ENCODE peak calls at places on chromosomes 3 and 15, in nine cellular contexts. B is cardiac fibroblast; S is kidney epithelial cell; H is transverse colon; K is heart left ventricle; J is dorsolateral prefrontal cortex; P is PC-3; L is OCI-LY7; M is CD8-positive, alpha-beta memory T cell. X is an unnamed sample.

GRCh38 chr15:48592221-48592731 is 53.2 kb downstream of the FBN1 start:
- DNase-seq in B (peak), S (peak), H (no peak), K (no peak), J (no peak), P (no peak), L (no peak), M (no peak), X (no peak)

GRCh38 chr3:125684199-125684598 is 88.9 kb upstream of the OSBPL11 start:
- DNase-seq in B (peak), S (no peak), H (no peak), K (no peak), J (no peak), P (peak), L (peak), M (no peak), X (no peak)

GRCh38 chr3:28940530-28940929 is 340.3 kb upstream of the RBMS3 start:
- DNase-seq in B (peak), S (peak), H (no peak), K (no peak), J (no peak), P (no peak), L (no peak), M (no peak), X (no peak)

GRCh38 chr3:73667889-73668288 is 43.1 kb upstream of the PDZRN3 start:
- DNase-seq in B (no peak), S (no peak), H (no peak), K (no peak), J (no peak), P (no peak), L (no peak), M (no peak), X (no peak)

GRCh38 chr15:68276668-68277067 is 877 bp upstream of the FEM1B start:
- DNase-seq in B (no peak), S (no peak), H (no peak), K (no peak), J (no peak), P (no peak), L (no peak), M (no peak), X (no peak)

GRCh38 chr3:45110185-45110833 is 35.9 kb downstream of the CDCP1 start:
- DNase-seq in B (no peak), S (no peak), H (peak), K (no peak), J (no peak), P (no peak), L (no peak), M (no peak), X (no peak)

GRCh38 chr3:86969500-86970189 is 21.3 kb downstream of the VGLL3 start:
- DNase-seq in B (peak), S (no peak), H (no peak), K (no peak), J (no peak), P (peak), L (peak), M (no peak), X (no peak)

GRCh38 chr3:143814358-143814968 is 33.8 kb downstream of the SLC9A9 start:
- DNase-seq in B (no peak), S (no peak), H (no peak), K (no peak), J (no peak), P (no peak), L (no peak), M (no peak), X (no peak)

GRCh38 chr15:34336947-34337556 is 529 bp downstream of the SLC12A6 start:
- DNase-seq in B (no peak), S (no peak), H (peak), K (no peak), J (no peak), P (no peak), L (peak), M (no peak), X (no peak)

GRCh38 chr3:52895416-52895815 is 1.9 kb downstream of the STIMATE start:
- DNase-seq in B (no peak), S (no peak), H (no peak), K (no peak), J (no peak), P (no peak), L (no peak), M (no peak), X (no peak)

GRCh38 chr3:18847583-18848197 is 300.6 kb upstream of the KCNH8 start:
- DNase-seq in B (no peak), S (no peak), H (no peak), K (no peak), J (no peak), P (peak), L (peak), M (no peak), X (no peak)

GRCh38 chr3:148309390-148310035 is 388.2 kb upstream of the AGTR1 start:
- DNase-seq in B (peak), S (no peak), H (peak), K (no peak), J (no peak), P (peak), L (peak), M (no peak), X (no peak)

GRCh38 chr15:101404245-101404644 is 85.3 kb downstream of the PCSK6 start:
- DNase-seq in B (no peak), S (no peak), H (no peak), K (no peak), J (no peak), P (no peak), L (no peak), M (no peak), X (no peak)

GRCh38 chr3:147604136-147604535 is 195.0 kb downstream of the ZIC1 start:
- DNase-seq in B (no peak), S (no peak), H (no peak), K (no peak), J (no peak), P (no peak), L (no peak), M (no peak), X (no peak)

GRCh38 chr3:29585368-29585767 is 304.5 kb downstream of the RBMS3 start:
- DNase-seq in B (no peak), S (no peak), H (no peak), K (no peak), J (no peak), P (no peak), L (no peak), M (no peak), X (no peak)

GRCh38 chr3:172034786-172035685 is 4.3 kb upstream of the FNDC3B start:
- DNase-seq in B (peak), S (no peak), H (no peak), K (no peak), J (no peak), P (peak), L (peak), M (no peak), X (peak)

GRCh38 chr15:88803920-88804247 is 648 bp downstream of the ACAN start:
- DNase-seq in B (no peak), S (no peak), H (no peak), K (no peak), J (no peak), P (no peak), L (no peak), M (no peak), X (no peak)
- H3K4me3 ChIP-seq in B (no peak), S (no peak), H (no peak), K (peak), J (peak), P (no peak), L (no peak), M (no peak), X (no peak)

DNA sequence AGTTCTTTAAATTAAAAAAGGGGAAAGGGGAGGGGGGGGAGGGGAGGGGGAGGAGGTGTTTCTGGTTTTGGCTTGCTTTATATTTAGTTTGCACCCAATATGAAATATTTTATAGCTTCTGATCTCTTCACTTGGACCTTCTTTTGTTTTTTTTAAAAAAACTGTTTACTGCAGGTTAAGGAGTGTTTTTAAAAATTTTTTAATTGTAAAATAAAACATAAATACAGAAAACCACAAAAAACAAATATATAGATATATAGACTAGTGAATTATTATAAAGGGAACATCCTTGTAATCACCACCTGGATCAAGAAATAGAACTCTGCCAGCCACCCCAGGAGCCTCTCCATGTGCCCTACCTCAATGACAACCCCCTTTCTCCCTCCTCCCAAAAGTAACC is 861 bp upstream of the MYLK start:
- DNase-seq in B (no peak), S (no peak), H (no peak), K (no peak), J (no peak), P (no peak), L (no peak), M (no peak), X (no peak)
- H3K4me3 ChIP-seq in B (no peak), S (no peak), H (no peak), K (no peak), J (no peak), P (peak), L (no peak), M (no peak), X (no peak)

DNA sequence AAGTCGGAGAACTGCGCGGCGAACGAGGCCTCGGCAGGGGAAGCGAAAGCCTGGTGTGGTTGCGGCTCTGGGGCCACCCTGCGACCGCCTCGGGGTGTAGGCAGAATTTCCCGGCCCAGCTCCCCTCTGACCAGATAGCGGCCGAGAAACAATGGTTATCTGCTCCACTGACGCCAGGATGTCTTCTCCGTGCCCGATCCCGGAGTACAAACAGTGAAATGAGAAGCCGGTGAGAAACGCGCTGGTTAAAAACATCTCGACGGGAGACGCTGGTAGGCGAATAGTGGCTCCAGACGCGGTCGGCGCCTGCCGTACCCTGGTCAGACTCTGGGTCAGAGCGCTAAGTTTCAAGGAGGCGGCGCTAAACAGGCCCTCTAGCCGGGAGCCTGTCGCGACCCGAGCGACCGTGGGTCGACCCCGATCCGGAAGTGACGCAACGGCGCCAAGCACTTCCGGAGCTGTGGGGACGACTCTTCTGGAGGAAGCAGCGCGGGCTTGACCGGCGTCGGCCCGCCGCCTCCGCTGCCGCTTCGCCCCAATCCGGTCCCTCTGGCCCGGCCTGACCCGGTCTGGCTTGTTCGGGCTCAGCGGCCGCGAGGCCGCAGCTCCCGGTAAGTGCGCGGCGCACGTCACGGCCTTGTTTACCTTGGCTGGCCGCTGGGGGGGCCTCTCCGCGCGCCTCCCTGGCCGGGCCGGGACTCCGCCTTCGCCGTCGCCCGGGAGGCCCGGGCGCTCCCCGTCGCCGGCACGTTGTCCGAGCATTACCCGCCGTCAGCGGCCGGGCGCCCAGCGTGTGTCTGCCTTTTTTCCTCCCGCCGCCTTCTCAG is at the start of gene ARIH2:
- DNase-seq in B (peak), S (peak), H (peak), K (peak), J (peak), P (peak), L (peak), M (peak), X (peak)
- H3K4me3 ChIP-seq in B (peak), S (peak), H (peak), K (peak), J (peak), P (peak), L (peak), M (peak), X (peak)

DNA sequence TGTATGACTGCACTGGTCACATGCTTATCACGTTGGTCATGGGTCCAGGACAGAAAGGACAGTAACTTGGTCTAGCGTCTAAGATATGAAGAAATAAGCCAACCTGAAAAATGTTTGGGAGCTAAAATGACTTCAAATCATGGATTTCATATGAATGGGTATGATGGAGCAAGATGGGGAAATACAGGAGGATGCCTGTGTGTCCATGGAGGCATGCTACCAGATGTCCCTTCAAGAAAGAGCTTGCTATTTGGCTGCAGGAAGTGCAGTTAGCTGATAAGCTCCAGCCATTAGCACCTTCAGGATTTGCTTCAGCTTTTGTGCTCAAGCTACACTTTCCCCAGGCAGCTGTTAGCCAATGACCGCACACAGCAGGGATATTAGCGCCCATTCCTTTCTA is 164.6 kb upstream of the THBS1 start:
- DNase-seq in B (no peak), S (no peak), H (no peak), K (no peak), J (no peak), P (no peak), L (no peak), M (no peak), X (no peak)
- H3K4me3 ChIP-seq in B (no peak), S (no peak), H (no peak), K (no peak), J (no peak), P (no peak), L (no peak), M (no peak), X (no peak)

GRCh38 chr15:40305281-40305680 is 2.5 kb downstream of the PLCB2 start:
- DNase-seq in B (no peak), S (no peak), H (no peak), K (no peak), J (no peak), P (no peak), L (no peak), M (no peak), X (no peak)

GRCh38 chr15:40308844-40309189 is 1.1 kb upstream of the PLCB2 start:
- DNase-seq in B (no peak), S (no peak), H (peak), K (peak), J (no peak), P (no peak), L (no peak), M (no peak), X (peak)

GRCh38 chr15:40307421-40308165 is at the start of gene PLCB2:
- DNase-seq in B (no peak), S (no peak), H (peak), K (peak), J (no peak), P (no peak), L (peak), M (peak), X (peak)

GRCh38 chr15:40306371-40306770 is 1.4 kb downstream of the PLCB2 start:
- DNase-seq in B (no peak), S (no peak), H (no peak), K (no peak), J (no peak), P (no peak), L (no peak), M (no peak), X (no peak)

GRCh38 chr15:40306908-40307307 is 827 bp downstream of the PLCB2 start:
- DNase-seq in B (no peak), S (no peak), H (no peak), K (no peak), J (no peak), P (no peak), L (no peak), M (no peak), X (no peak)
- H3K4me3 ChIP-seq in B (no peak), S (no peak), H (peak), K (peak), J (peak), P (no peak), L (no peak), M (peak), X (no peak)

DNA sequence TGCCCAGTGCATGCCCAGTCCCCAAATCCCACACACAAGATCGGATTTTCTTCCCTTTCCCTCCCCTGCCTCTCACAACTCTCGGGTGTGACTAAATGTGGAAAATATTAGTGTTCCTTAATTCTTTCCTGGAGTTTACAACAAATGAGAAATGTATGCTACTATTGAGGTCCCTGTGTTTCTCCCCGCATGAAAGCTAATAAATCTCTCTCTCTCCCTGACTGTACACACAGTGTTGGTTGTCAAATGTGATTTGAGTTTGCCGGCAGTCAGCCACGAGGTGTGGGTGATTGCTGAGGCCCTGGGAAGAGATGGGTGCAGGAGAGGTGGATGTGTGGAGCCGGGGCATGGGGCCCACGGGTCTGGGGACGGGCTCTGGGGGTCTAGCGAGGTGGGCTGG is 161.4 kb upstream of the IQSEC1 start:
- DNase-seq in B (no peak), S (no peak), H (no peak), K (no peak), J (no peak), P (no peak), L (no peak), M (no peak), X (no peak)
- H3K4me3 ChIP-seq in B (no peak), S (no peak), H (no peak), K (no peak), J (no peak), P (no peak), L (peak), M (no peak), X (no peak)

DNA sequence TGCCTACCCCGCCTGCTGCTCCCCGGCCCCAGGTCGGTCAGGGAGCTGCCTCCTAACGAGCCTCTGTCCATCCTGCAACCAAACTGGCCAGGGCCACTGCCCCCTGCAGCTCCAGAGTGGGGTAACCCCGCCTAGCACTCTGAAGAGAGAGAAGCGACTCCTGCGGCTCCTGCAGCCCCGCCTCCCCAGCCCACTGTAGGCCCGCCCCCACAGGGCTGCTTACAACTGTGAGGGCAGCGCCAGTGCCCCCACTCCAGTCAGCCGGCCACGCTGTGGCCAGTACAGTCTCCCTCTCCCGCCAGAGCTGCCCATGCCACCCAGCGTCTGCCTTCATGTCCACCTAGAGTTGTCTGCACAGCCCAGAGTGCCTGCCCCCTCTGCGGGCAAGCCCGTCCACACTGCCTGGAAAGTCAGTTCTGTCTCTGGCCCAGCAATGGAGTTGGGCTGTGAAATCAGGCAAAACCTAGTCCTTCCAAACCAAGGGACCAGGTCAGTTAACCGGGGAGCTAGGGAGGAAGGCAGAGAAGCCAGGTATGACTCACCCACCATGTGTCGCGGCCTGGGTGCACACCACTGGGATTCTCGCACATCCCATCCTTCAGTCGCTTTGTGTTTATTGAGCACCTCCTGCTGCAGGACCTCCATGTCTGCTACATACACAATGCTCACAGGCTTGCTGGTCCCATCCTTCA is 2.4 kb downstream of the UCN2 start:
- DNase-seq in B (peak), S (no peak), H (peak), K (peak), J (no peak), P (no peak), L (peak), M (no peak), X (peak)
- H3K4me3 ChIP-seq in B (peak), S (no peak), H (peak), K (peak), J (no peak), P (no peak), L (no peak), M (no peak), X (no peak)

DNA sequence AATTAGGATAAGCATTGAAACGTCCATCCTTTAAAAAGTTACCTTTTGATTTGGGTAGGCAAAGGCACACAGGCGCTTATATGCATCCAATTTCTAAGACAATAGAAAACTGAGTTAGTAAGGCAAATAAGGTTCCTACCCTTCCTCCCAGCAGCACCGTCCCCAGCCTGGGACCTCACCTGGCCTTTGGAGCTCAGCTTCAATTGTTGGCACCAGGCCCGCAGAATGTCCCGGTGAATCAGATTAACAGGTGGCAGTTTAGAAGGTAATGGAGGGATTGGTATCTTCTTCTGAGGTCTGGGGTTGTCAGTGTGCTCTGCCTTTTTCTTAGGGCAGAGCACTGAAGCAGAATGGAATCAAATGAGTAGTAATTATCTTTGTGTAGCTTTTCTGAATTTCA is 5.7 kb downstream of the DPPA4 start:
- DNase-seq in B (no peak), S (no peak), H (no peak), K (no peak), J (no peak), P (no peak), L (no peak), M (no peak), X (no peak)
- H3K4me3 ChIP-seq in B (no peak), S (no peak), H (no peak), K (no peak), J (no peak), P (no peak), L (no peak), M (no peak), X (no peak)

DNA sequence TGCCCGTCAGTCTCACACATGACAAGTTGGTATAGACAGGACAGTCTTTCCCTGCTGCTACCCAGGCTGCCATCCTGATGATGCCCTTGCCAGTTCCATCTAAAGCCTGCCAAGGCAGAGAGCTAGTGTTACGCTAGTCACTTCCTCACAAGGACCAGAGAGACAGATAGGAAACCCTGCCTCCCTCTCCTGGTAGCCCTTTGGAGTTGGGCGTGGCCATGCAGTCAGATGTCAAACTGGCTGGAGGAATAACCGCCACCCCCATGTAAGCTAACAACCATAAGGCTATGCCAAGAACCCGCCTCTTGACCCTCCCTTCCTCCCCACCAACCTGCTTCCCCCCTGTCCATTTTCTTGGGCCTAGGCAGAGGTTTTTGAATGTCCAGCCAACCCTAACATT is 2.8 kb downstream of the TMEM115 start:
- DNase-seq in B (peak), S (no peak), H (peak), K (peak), J (no peak), P (peak), L (no peak), M (no peak), X (peak)
- H3K4me3 ChIP-seq in B (peak), S (no peak), H (peak), K (peak), J (peak), P (peak), L (peak), M (no peak), X (no peak)